ENCODE peak calls at places on chromosomes 2 and 18, in four cellular contexts. One of them, this sample, is unnamed.

GRCh38 chr18:39946623-39947061 is 2008.4 kb upstream of the PIK3C3 start:
- DNase-seq in AG10803: peak
- DNase-seq in upper lobe of right lung: no peak
- DNase-seq in nephron progenitor cell: no peak
- DNase-seq in this sample: no peak

GRCh38 chr2:86566158-86566827 is 3.0 kb upstream of the CHMP3 start:
- DNase-seq in nephron progenitor cell: no peak
- DNase-seq in AG10803: no peak
- DNase-seq in upper lobe of right lung: no peak
- DNase-seq in this sample: no peak

GRCh38 chr18:36299010-36299409 is 1.5 kb downstream of the FHOD3 start:
- DNase-seq in upper lobe of right lung: no peak
- DNase-seq in nephron progenitor cell: no peak
- DNase-seq in AG10803: no peak
- DNase-seq in this sample: no peak

GRCh38 chr18:44715245-44715644 is 34.6 kb downstream of the SETBP1 start:
- DNase-seq in AG10803: peak
- DNase-seq in upper lobe of right lung: no peak
- DNase-seq in nephron progenitor cell: peak
- DNase-seq in this sample: no peak

GRCh38 chr18:9058426-9058825 is 44.1 kb upstream of the NDUFV2 start:
- DNase-seq in nephron progenitor cell: no peak
- DNase-seq in upper lobe of right lung: no peak
- DNase-seq in AG10803: peak
- DNase-seq in this sample: no peak

GRCh38 chr2:191202209-191202721 is 42.9 kb upstream of the MYO1B start:
- DNase-seq in AG10803: peak
- DNase-seq in upper lobe of right lung: no peak
- DNase-seq in nephron progenitor cell: no peak
- DNase-seq in this sample: no peak

GRCh38 chr2:152376385-152376784 is 41.4 kb downstream of the FMNL2 start:
- DNase-seq in upper lobe of right lung: no peak
- DNase-seq in AG10803: no peak
- DNase-seq in nephron progenitor cell: no peak
- DNase-seq in this sample: no peak

GRCh38 chr18:36023336-36023735 is 44.0 kb downstream of the RPRD1A start:
- DNase-seq in AG10803: no peak
- DNase-seq in upper lobe of right lung: no peak
- DNase-seq in nephron progenitor cell: no peak
- DNase-seq in this sample: no peak

GRCh38 chr2:60544980-60545560 is 8.4 kb downstream of the BCL11A start:
- DNase-seq in AG10803: no peak
- DNase-seq in upper lobe of right lung: no peak
- DNase-seq in nephron progenitor cell: no peak
- DNase-seq in this sample: no peak

GRCh38 chr2:185643434-185643833 is 95.2 kb upstream of the FSIP2 start:
- DNase-seq in nephron progenitor cell: no peak
- DNase-seq in upper lobe of right lung: no peak
- DNase-seq in AG10803: no peak
- DNase-seq in this sample: no peak

GRCh38 chr2:29615183-29615582 is 306.2 kb downstream of the ALK start:
- DNase-seq in upper lobe of right lung: no peak
- DNase-seq in nephron progenitor cell: no peak
- DNase-seq in AG10803: no peak
- DNase-seq in this sample: no peak

GRCh38 chr2:96116879-96117533 is 635 bp upstream of the ADRA2B start:
- DNase-seq in upper lobe of right lung: peak
- DNase-seq in nephron progenitor cell: peak
- DNase-seq in AG10803: no peak
- DNase-seq in this sample: peak

GRCh38 chr2:228688007-228688645 is 506.6 kb upstream of the SPHKAP start:
- DNase-seq in nephron progenitor cell: no peak
- DNase-seq in AG10803: peak
- DNase-seq in upper lobe of right lung: no peak
- DNase-seq in this sample: no peak

GRCh38 chr18:12518326-12518725 is 110.6 kb downstream of the PRELID3A start:
- DNase-seq in upper lobe of right lung: no peak
- DNase-seq in nephron progenitor cell: no peak
- DNase-seq in AG10803: peak
- DNase-seq in this sample: no peak

GRCh38 chr2:159982842-159983785 is 79.3 kb downstream of the PLA2R1 start:
- DNase-seq in nephron progenitor cell: no peak
- DNase-seq in upper lobe of right lung: no peak
- DNase-seq in AG10803: peak
- DNase-seq in this sample: no peak

GRCh38 chr2:232689152-232689910 is 7.8 kb upstream of the GIGYF2 start:
- DNase-seq in AG10803: peak
- DNase-seq in nephron progenitor cell: no peak
- DNase-seq in upper lobe of right lung: peak
- DNase-seq in this sample: no peak

GRCh38 chr2:224195954-224196571 is 157.0 kb upstream of the SERPINE2 start:
- DNase-seq in nephron progenitor cell: no peak
- DNase-seq in upper lobe of right lung: no peak
- DNase-seq in AG10803: no peak
- DNase-seq in this sample: no peak

GRCh38 chr2:8567469-8568108 is 114.3 kb upstream of the ID2 start:
- DNase-seq in upper lobe of right lung: no peak
- DNase-seq in nephron progenitor cell: no peak
- DNase-seq in AG10803: peak
- DNase-seq in this sample: no peak

GRCh38 chr18:75244336-75244735 is 33.7 kb downstream of the TSHZ1 start:
- DNase-seq in AG10803: no peak
- DNase-seq in upper lobe of right lung: no peak
- DNase-seq in nephron progenitor cell: no peak
- DNase-seq in this sample: no peak
- TF ChIP-seq CTCF in AG10803: no peak
- TF ChIP-seq CTCF in upper lobe of right lung: peak
- TF ChIP-seq CTCF in nephron progenitor cell: peak
- TF ChIP-seq CTCF in this sample: peak

DNA sequence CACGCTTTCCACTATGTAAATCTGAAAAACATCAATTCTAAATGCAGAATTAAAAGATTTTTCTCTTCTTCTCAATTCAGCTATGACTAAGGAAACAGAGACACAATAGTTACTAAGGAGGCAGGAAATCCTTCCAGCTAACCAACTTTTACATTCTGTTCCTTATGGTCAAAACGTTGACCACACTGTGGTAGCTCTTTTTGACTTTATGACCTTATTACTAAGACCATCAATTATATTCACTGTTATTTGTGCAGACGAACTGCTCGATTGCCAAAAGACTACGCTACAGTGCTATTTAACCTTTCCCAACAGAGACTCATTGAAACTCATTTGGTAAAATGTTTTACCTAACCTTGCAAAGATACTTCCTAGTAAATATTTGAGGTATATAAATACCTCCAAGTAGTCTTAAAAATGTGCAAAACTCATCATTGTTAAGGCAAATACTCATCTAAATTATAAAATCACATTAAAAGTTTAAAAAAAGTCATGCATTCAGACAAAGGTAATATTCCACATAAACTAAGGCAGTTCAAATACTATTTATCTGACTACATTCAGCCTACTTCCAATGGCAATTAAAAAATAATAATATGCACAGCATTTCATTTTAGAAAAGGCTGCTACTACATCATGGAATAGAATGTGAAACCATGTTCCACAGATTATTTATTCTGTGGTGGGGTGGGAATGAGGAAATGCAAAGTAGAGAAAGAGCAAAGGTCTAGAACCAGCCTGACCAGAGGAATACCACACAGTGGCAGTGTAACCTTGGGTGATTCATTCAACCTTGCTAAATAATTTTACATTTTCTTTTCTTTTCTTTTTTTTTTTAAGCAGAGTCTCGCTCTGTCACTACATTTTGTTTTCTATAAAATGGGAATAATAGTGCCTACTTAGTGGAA is 139.8 kb downstream of the THADA start:
- DNase-seq in nephron progenitor cell: no peak
- DNase-seq in AG10803: peak
- DNase-seq in upper lobe of right lung: no peak
- DNase-seq in this sample: no peak
- TF ChIP-seq CTCF in nephron progenitor cell: no peak
- TF ChIP-seq CTCF in AG10803: no peak
- TF ChIP-seq CTCF in upper lobe of right lung: peak
- TF ChIP-seq CTCF in this sample: no peak

GRCh38 chr2:101036562-101036961 is 34.5 kb downstream of the RPL31 start:
- DNase-seq in upper lobe of right lung: no peak
- DNase-seq in AG10803: peak
- DNase-seq in nephron progenitor cell: no peak
- DNase-seq in this sample: no peak
- TF ChIP-seq CTCF in upper lobe of right lung: peak
- TF ChIP-seq CTCF in AG10803: peak
- TF ChIP-seq CTCF in nephron progenitor cell: peak
- TF ChIP-seq CTCF in this sample: peak

GRCh38 chr2:75465317-75465998 is 95.3 kb downstream of the EVA1A start:
- DNase-seq in upper lobe of right lung: no peak
- DNase-seq in nephron progenitor cell: no peak
- DNase-seq in AG10803: peak
- DNase-seq in this sample: no peak
- TF ChIP-seq CTCF in upper lobe of right lung: peak
- TF ChIP-seq CTCF in nephron progenitor cell: peak
- TF ChIP-seq CTCF in AG10803: peak
- TF ChIP-seq CTCF in this sample: peak

GRCh38 chr18:76960528-76961035 is 138.2 kb downstream of the ZNF236 start:
- DNase-seq in AG10803: no peak
- DNase-seq in upper lobe of right lung: no peak
- DNase-seq in nephron progenitor cell: no peak
- DNase-seq in this sample: no peak
- TF ChIP-seq CTCF in AG10803: no peak
- TF ChIP-seq CTCF in upper lobe of right lung: no peak
- TF ChIP-seq CTCF in nephron progenitor cell: no peak
- TF ChIP-seq CTCF in this sample: no peak